ENCODE peak calls at places on chromosome 13, in nine cellular contexts. T is cardiac muscle cell, A is body of pancreas, U is NCI-H1436, Z is KBM-7, F is NCI-H1930, P is Ammon's horn, D is uterus, M is NCI-H345. H is an unnamed sample.

GRCh38 chr13:28582225-28582891 is 76.6 kb upstream of the POMP start:
- DNase-seq in Z (peak), F (no peak), A (no peak), D (no peak), P (no peak), M (no peak), U (no peak), T (peak), H (no peak)

GRCh38 chr13:26558912-26559485 is 1.5 kb downstream of the WASF3 start:
- DNase-seq in D (no peak), A (no peak), F (no peak), M (no peak), T (peak), P (no peak), U (no peak), Z (peak), H (no peak)

GRCh38 chr13:83057119-83057518 is 825.2 kb downstream of the SLITRK1 start:
- DNase-seq in T (no peak), A (no peak), F (no peak), D (no peak), Z (no peak), M (no peak), P (peak), U (no peak), H (no peak)

GRCh38 chr13:112655898-112656297 is 33.9 kb upstream of the ATP11A start:
- DNase-seq in T (no peak), U (no peak), Z (no peak), D (no peak), P (no peak), A (no peak), M (no peak), F (no peak), H (no peak)

GRCh38 chr13:67341406-67341805 is 111.3 kb upstream of the PCDH9 start:
- DNase-seq in A (no peak), P (no peak), T (no peak), M (no peak), D (no peak), U (no peak), Z (no peak), F (no peak), H (no peak)

GRCh38 chr13:65540064-65540635 is 1690.0 kb downstream of the PCDH9 start:
- DNase-seq in D (no peak), U (no peak), A (no peak), M (no peak), P (no peak), F (no peak), Z (no peak), T (no peak), H (no peak)

GRCh38 chr13:90867336-90867683 is 480.2 kb upstream of the MIR17HG start:
- DNase-seq in M (peak), D (peak), F (peak), T (peak), Z (peak), P (peak), U (peak), A (peak), H (peak)

GRCh38 chr13:100530645-100531044 is 57.9 kb downstream of the GGACT start:
- DNase-seq in P (peak), U (no peak), M (peak), A (no peak), T (no peak), Z (no peak), D (peak), F (no peak), H (no peak)

GRCh38 chr13:44868397-44868796 is 120.9 kb downstream of the NUFIP1 start:
- DNase-seq in T (no peak), A (no peak), Z (no peak), P (no peak), M (no peak), D (no peak), F (no peak), U (no peak), H (no peak)

GRCh38 chr13:110914293-110915056 is 394 bp downstream of the ANKRD10 start:
- DNase-seq in M (peak), D (peak), U (peak), T (peak), F (peak), P (peak), Z (peak), A (peak), H (peak)

GRCh38 chr13:26971990-26972888 is 199.4 kb downstream of the USP12 start:
- DNase-seq in U (no peak), D (no peak), M (peak), F (peak), P (no peak), A (peak), Z (peak), T (peak), H (no peak)

GRCh38 chr13:33033361-33033812 is 17.2 kb downstream of the KL start:
- DNase-seq in A (no peak), F (no peak), U (no peak), Z (peak), T (peak), M (no peak), P (no peak), D (no peak), H (no peak)

GRCh38 chr13:42752731-42753130 is 28.7 kb upstream of the FAM216B start:
- DNase-seq in P (no peak), D (no peak), A (no peak), M (no peak), Z (no peak), F (no peak), U (peak), T (no peak), H (no peak)

GRCh38 chr13:87280139-87280538 is 391.0 kb upstream of the SLITRK5 start:
- DNase-seq in F (no peak), D (no peak), Z (no peak), P (no peak), U (no peak), A (no peak), M (no peak), T (no peak), H (no peak)

GRCh38 chr13:111482126-111482525 is 161.7 kb downstream of the TEX29 start:
- DNase-seq in T (no peak), A (no peak), M (no peak), U (no peak), Z (no peak), F (no peak), D (no peak), P (no peak), H (no peak)

GRCh38 chr13:30676672-30677071 is 58.7 kb upstream of the ALOX5AP start:
- DNase-seq in F (no peak), M (peak), U (no peak), A (no peak), P (no peak), T (peak), D (no peak), Z (no peak), H (no peak)

GRCh38 chr13:35927554-35927953 is 203.6 kb downstream of the DCLK1 start:
- DNase-seq in F (no peak), Z (no peak), A (no peak), P (no peak), U (no peak), M (no peak), T (no peak), D (peak), H (no peak)

GRCh38 chr13:97308735-97309429 is 86.7 kb downstream of the MBNL2 start:
- DNase-seq in A (no peak), D (no peak), U (no peak), P (no peak), Z (no peak), T (no peak), F (no peak), M (no peak), H (no peak)